ENCODE peak calls at places on chromosomes 16 and 17, in five cellular contexts. P is cardiac fibroblast, L is tibial artery, T is SJSA1, B is fibroblast of pulmonary artery. A is an unnamed sample.

GRCh38 chr16:72996291-72997062 is 51.5 kb downstream of the ZFHX3 start:
- DNase-seq in T (no peak), B (no peak), P (no peak), L (peak; percentile 56), A (no peak)

GRCh38 chr17:3502466-3502865 is 26.7 kb downstream of the ASPA start:
- DNase-seq in B (no peak), T (no peak), L (no peak), P (no peak), A (no peak)

GRCh38 chr17:49101054-49101534 is 31.5 kb upstream of the B4GALNT2 start:
- DNase-seq in B (peak; percentile 59), T (peak; percentile 69), P (peak; percentile 60), L (no peak), A (no peak)

GRCh38 chr17:56451629-56452028 is 141.9 kb upstream of the NOG start:
- DNase-seq in B (no peak), T (no peak), P (no peak), L (no peak), A (no peak)

GRCh38 chr17:49546546-49547535 is 28.8 kb upstream of the NXPH3 start:
- DNase-seq in B (no peak), P (no peak), T (no peak), L (no peak), A (no peak)

GRCh38 chr16:17802566-17802965 is 331.8 kb upstream of the XYLT1 start:
- DNase-seq in L (no peak), T (peak; percentile 5), P (no peak), B (no peak), A (no peak)

GRCh38 chr17:81245024-81245664 is 6.0 kb downstream of the NDUFAF8 start:
- DNase-seq in B (no peak), T (no peak), L (no peak), P (no peak), A (no peak)

GRCh38 chr17:15306406-15306970 is 34.9 kb downstream of the TEKT3 start:
- DNase-seq in T (peak; percentile 47), B (no peak), P (peak; percentile 21), L (no peak), A (no peak)

GRCh38 chr16:88014201-88014781 is 63.1 kb downstream of the BANP start:
- DNase-seq in L (peak; percentile 37), P (peak; percentile 23), B (peak; percentile 6), T (peak; percentile 95), A (peak; percentile 45)

GRCh38 chr17:1169471-1169908 is 10.3 kb downstream of the ABR start:
- DNase-seq in L (no peak), T (no peak), B (no peak), P (no peak), A (no peak)

GRCh38 chr16:24983521-24983920 is 31.6 kb downstream of the ARHGAP17 start:
- DNase-seq in P (no peak), T (no peak), B (peak; percentile 53), L (no peak), A (no peak)

GRCh38 chr16:850668-851067 is 50.1 kb upstream of the GNG13 start:
- DNase-seq in T (no peak), L (no peak), P (no peak), B (no peak), A (no peak)

GRCh38 chr17:80796430-80796861 is 195.2 kb upstream of the CHMP6 start:
- DNase-seq in T (no peak), P (no peak), L (peak; percentile 5), B (no peak), A (no peak)

GRCh38 chr17:36942631-36943125 is 5.4 kb downstream of the LHX1 start:
- DNase-seq in T (no peak), P (no peak), L (no peak), B (no peak), A (no peak)

GRCh38 chr17:21240375-21241055 is 12.7 kb downstream of the NATD1 start:
- DNase-seq in B (no peak), L (no peak), T (no peak), P (no peak), A (no peak)

GRCh38 chr16:15493416-15494181 is 59.2 kb downstream of the BMERB1 start:
- DNase-seq in L (no peak), B (peak; percentile 38), T (peak; percentile 31), P (peak; percentile 41), A (peak; percentile 36)

DNA sequence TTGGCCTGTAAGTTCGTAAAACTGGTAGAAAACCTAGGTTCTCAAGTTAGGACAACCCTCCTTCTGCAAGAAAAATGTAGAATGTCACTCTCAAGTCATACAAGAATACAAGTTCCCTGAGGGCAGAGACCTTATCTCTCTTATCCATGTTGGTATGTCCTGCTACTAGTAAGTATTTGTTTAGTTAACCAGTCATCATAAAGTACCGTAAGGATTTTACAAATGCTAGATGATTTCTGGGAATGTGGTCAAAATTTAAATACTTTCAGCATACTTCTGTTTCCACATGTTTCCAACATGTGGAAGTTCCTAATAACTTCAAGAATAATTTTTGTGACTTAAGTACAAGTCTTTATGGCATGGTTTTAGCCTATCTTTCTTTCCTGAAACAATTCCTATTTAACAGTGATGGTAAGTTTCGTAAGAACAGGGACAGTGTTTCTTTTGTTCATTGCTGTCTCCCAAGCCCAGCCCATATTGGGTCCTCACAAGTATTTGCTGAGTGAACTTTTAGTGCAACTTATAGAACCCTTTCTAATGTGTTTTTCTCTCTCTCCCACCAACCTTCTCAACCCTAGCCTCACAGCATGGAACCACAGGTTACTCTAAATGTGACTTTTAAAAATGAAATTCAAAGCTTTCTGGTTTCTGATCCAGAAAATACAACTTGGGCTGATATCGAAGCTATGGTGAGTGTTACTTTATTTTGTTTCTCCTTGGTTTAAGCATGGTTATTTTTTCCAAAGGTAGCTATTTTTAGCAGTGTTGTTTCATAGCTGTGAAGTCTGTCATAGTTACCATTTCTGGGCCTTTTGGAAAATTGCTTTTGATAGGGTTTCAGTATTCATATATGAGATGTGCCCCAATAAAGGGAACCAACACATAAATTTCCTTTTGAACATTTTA is 4.5 kb downstream of the NBR1 start:
- DNase-seq in L (no peak), T (peak; percentile 23), B (peak; percentile 68), P (peak; percentile 76), A (no peak)
- H3K4me3 ChIP-seq in L (no peak overlapping the region), T (no peak overlapping the region), B (no peak overlapping the region), P (no peak overlapping the region), A (no peak overlapping the region)

DNA sequence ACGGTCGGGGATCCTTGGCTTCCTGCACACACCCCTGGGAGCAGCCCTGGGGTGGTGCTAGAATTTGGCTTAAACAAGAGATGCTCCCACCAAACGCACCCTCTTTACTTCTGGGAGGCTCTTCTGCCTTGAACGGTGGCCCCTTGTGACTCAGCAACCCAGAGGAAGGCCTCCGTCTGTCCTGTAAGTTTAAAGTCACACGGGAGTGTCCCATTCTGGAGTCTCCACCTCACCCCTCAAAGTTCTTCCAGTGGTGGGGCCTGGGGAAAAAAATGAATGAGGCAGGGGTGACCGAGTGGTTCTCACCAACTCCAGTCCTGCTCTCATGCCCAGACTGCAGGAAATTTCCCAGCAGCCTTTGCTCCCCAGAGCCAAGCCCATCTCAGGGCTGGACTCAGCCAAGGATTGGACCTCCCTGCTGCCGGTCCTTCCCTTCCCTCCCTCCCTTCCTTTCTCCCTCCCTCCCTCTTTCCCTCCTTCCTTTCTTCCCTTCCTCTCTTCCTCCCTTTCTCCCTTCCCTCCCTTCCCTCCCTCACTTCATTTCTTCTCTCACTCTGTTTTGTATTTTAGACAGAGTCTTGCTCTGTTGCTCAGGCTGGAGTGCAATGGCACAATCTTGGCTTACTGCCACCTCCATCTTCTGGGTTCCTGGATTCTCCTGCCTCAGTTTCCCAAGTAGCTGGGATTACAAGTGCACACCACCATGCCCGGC is 11.4 kb downstream of the ITGAD start:
- DNase-seq in B (peak; percentile 30), T (peak; percentile 51), P (peak; percentile 64), L (no peak), A (no peak)
- H3K4me3 ChIP-seq in B (peak overlapping the region; percentile 40), T (peak overlapping the region; percentile 43), P (peak overlapping the region; percentile 37), L (no peak overlapping the region), A (peak overlapping the region; percentile 11)

DNA sequence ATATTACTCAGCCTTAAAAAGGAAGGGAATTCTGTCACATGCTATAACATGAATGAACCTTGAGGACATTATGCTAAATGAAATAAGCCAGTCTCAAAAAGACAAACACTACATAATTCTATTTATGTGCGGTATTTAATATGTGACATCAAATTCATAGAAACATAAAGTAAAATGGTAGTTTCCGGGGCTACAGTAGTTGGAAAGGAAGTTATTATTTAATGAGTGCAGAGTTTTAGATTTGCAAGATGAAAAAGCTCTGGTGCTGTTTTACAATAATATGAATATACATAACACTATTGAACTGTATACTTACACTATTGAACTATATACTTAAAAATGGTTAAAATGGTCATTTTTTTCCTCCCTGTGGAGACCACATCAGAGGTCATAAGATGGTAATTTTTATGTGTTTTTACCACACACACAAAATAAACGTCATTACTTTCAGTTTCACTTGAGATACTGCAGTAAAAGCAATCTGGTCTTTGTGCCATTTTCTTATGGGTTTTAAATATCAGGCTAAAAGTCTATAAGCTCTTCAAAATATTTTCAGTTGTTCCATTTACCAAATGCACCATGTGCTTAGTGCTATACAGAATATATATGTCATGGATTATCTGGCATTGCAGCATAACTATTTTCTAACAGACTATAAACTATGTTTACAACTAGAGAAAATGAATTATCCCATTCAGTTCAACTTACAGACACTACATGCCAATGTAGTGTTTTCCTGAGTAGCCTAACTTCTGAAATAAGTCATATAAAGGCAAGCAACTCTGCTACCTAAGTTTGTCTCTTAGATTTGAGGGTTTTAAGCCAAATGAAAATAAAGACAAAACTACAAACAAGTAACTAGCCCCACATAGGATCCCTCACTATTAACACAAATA is 90.9 kb downstream of the SPAG9 start:
- DNase-seq in P (peak; percentile 53), T (peak; percentile 43), B (peak; percentile 37), L (no peak), A (no peak)
- H3K4me3 ChIP-seq in P (no peak overlapping the region), T (peak overlapping the region; percentile 1), B (no peak overlapping the region), L (no peak overlapping the region), A (no peak overlapping the region)

DNA sequence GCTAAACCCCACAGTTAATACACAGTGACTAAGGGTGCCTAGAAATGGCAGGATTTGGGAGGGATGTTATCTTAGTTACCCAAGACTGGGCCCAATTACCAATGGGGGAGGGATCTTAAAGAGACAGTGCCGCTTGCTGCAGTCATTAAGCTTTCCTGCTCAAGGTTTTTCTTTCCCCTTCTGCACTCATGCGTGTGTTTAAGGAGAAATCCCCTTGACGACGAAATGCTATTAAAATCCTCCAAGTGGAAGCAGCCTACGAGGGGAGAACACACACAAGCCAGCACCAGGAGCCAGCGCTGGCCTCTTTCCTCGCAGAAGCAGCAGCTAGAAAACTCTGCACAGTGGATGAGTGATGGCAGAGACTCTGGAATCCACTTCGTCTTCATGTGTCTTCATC is 22.0 kb downstream of the SALL1 start:
- DNase-seq in B (peak; percentile 9), T (no peak), L (no peak), P (no peak), A (no peak)
- H3K4me3 ChIP-seq in B (no peak overlapping the region), T (no peak overlapping the region), L (no peak overlapping the region), P (no peak overlapping the region), A (no peak overlapping the region)

GRCh38 chr16:10833271-10833670 is 14.7 kb upstream of the TVP23A start:
- DNase-seq in B (no peak), L (peak; percentile 37), T (no peak), P (no peak), A (no peak)
- H3K4me3 ChIP-seq in B (no peak overlapping the region), L (no peak overlapping the region), T (no peak overlapping the region), P (no peak overlapping the region), A (no peak overlapping the region)

A was measured in skeletal muscle cell.